ENCODE peak calls at places on chromosome 9, in seven cellular contexts. W is HFFc6; D is activated CD8-positive, alpha-beta T cell treated with anti-CD3 and anti-CD28 coated beads for 36 hours; S is GM13976; Y is omental fat pad; B is fibroblast of lung; V is SK-N-SH. J is an unnamed sample.

GRCh38 chr9:113579270-113580040 is 115.9 kb downstream of the RGS3 start:
- DNase-seq in B (peak; percentile 75), V (peak; percentile 56), Y (no peak), S (no peak), W (no peak), D (peak; percentile 60), J (peak; percentile 53)

GRCh38 chr9:76136986-76137385 is 246.5 kb downstream of the PCSK5 start:
- DNase-seq in W (no peak), Y (no peak), S (no peak), B (peak; percentile 77), D (no peak), V (no peak), J (no peak)

GRCh38 chr9:124854161-124854560 is 901 bp downstream of the WDR38 start:
- DNase-seq in B (no peak), S (no peak), W (no peak), Y (no peak), D (no peak), V (no peak), J (no peak)

GRCh38 chr9:135533674-135534073 is 12.3 kb upstream of the OBP2A start:
- DNase-seq in V (no peak), B (no peak), D (no peak), S (no peak), W (no peak), Y (no peak), J (no peak)

GRCh38 chr9:84759300-84759750 is 89.8 kb downstream of the NTRK2 start:
- DNase-seq in V (no peak), S (peak; percentile 34), Y (no peak), W (no peak), D (peak; percentile 61), B (no peak), J (no peak)

GRCh38 chr9:22815246-22815645 is 368.6 kb downstream of the DMRTA1 start:
- DNase-seq in Y (no peak), B (no peak), V (no peak), D (no peak), S (no peak), W (no peak), J (no peak)

GRCh38 chr9:21096172-21096900 is 18.6 kb upstream of the IFNB1 start:
- DNase-seq in V (no peak), B (peak; percentile 26), D (peak; percentile 59), S (peak; percentile 42), W (peak; percentile 22), Y (no peak), J (peak; percentile 23)

GRCh38 chr9:118418887-118419620 is 714.9 kb downstream of the TLR4 start:
- DNase-seq in W (no peak), V (no peak), Y (no peak), D (no peak), B (peak; percentile 62), S (no peak), J (no peak)

GRCh38 chr9:71552480-71552879 is 215.8 kb downstream of the CEMIP2 start:
- DNase-seq in D (no peak), S (no peak), V (no peak), B (no peak), W (no peak), Y (no peak), J (no peak)

GRCh38 chr9:14193338-14193980 is 120.5 kb downstream of the NFIB start:
- DNase-seq in B (no peak), S (no peak), Y (no peak), V (no peak), W (no peak), D (no peak), J (no peak)

GRCh38 chr9:116574027-116574679 is 113.0 kb upstream of the TRIM32 start:
- DNase-seq in B (no peak), S (no peak), D (no peak), W (no peak), V (peak; percentile 70), Y (no peak), J (no peak)

GRCh38 chr9:101400120-101400519 is 1.5 kb downstream of the ZNF189 start:
- DNase-seq in Y (no peak), S (no peak), D (no peak), V (no peak), B (peak; percentile 6), W (no peak), J (no peak)
- TF ChIP-seq CTCF in Y (no peak), S (no peak), D (no peak), V (no peak), B (no peak), W (no peak), J (no peak)

GRCh38 chr9:130991227-130992058 is 17.5 kb upstream of the LAMC3 start:
- DNase-seq in B (no peak), V (no peak), Y (no peak), S (no peak), W (no peak), D (no peak), J (no peak)
- TF ChIP-seq CTCF in B (no peak), V (no peak), Y (no peak), S (no peak), W (no peak), D (no peak), J (no peak)

DNA sequence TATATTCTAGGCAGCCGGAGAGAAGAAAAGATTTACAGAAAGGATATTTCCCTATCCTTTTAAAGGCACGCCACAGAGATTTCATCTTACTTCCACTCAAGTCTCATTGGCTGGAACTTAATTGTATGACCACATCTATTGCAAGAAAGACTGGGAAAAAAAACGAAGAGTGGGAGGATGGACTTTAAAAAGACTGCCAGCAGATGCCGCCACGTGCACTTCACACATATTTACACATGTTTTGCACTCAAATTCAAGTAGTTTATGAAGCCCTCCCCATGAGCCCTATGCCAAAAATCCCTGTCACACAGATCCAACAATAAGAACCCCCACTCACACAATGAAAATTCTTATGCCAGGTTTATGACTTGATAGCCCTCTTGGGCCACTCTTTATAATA is 138.5 kb upstream of the TYRP1 start:
- DNase-seq in S (no peak), W (no peak), V (peak; percentile 6), D (no peak), B (peak; percentile 3), Y (no peak), J (no peak)
- TF ChIP-seq CTCF in S (no peak), W (peak; percentile 20), V (peak; percentile 33), D (no peak), B (peak; percentile 26), Y (no peak), J (no peak)

DNA sequence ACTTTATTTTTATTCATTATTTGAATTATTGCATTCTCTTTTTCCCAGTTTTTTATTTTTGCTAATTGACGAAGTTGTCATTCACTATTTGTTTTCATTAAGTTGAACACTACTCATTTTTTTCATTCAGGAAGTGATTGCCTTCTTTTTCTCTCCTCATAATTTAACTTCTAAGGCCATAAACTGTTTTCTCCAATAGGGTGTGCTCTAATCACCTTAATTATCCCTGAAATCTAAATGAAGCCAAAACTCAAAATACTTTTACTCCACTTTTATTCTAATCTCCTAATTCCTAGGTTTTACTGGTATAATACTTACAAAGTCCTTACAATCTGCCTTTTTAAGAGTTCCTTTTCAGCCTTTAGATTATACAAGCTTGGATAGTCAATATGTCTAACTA is 2.9 kb upstream of the OR13C2 start:
- DNase-seq in W (no peak), V (no peak), D (no peak), B (no peak), S (no peak), Y (no peak), J (no peak)
- TF ChIP-seq CTCF in W (peak; percentile 16), V (peak; percentile 45), D (no peak), B (no peak), S (no peak), Y (no peak), J (no peak)

GRCh38 chr9:127447416-127448111 is 3.6 kb downstream of the RPL12 start:
- DNase-seq in Y (no peak), S (no peak), V (no peak), W (peak; percentile 6), D (peak; percentile 46), B (peak; percentile 42), J (no peak)
- TF ChIP-seq CTCF in Y (no peak), S (no peak), V (no peak), W (no peak), D (no peak), B (no peak), J (no peak)

GRCh38 chr9:130327070-130327780 is 61.7 kb downstream of the HMCN2 start:
- DNase-seq in S (no peak), D (peak; percentile 49), V (peak; percentile 82), B (no peak), Y (no peak), W (no peak), J (no peak)
- TF ChIP-seq CTCF in S (no peak), D (peak; percentile 19), V (peak; percentile 38), B (peak; percentile 36), Y (no peak), W (peak; percentile 58), J (no peak)

GRCh38 chr9:38620483-38621433 is at the start of gene ANKRD18A:
- DNase-seq in S (peak; percentile 75), B (peak; percentile 71), D (peak; percentile 81), V (peak; percentile 91), Y (no peak), W (no peak), J (peak; percentile 26)
- TF ChIP-seq CTCF in S (peak; percentile 75), B (peak; percentile 55), D (peak; percentile 53), V (peak; percentile 60), Y (no peak), W (peak; percentile 41), J (peak; percentile 24)

GRCh38 chr9:8733096-8733954 is 933.7 kb upstream of the DMAC1 start:
- DNase-seq in W (no peak), S (no peak), V (no peak), Y (no peak), B (peak; percentile 53), D (no peak), J (no peak)
- TF ChIP-seq CTCF in W (no peak), S (no peak), V (no peak), Y (no peak), B (no peak), D (no peak), J (no peak)

GRCh38 chr9:18479405-18479804 is 5.5 kb downstream of the ADAMTSL1 start:
- DNase-seq in V (no peak), S (no peak), D (no peak), Y (no peak), W (no peak), B (peak; percentile 40), J (no peak)

GRCh38 chr9:18480649-18481048 is 6.7 kb downstream of the ADAMTSL1 start:
- DNase-seq in W (peak; percentile 91), V (no peak), B (peak; percentile 93), D (no peak), Y (no peak), S (no peak), J (no peak)

GRCh38 chr9:18478517-18479361 is 4.8 kb downstream of the ADAMTSL1 start:
- DNase-seq in V (no peak), S (no peak), Y (no peak), W (peak; percentile 90), D (no peak), B (peak; percentile 95), J (no peak)

GRCh38 chr9:18485691-18486090 is 11.7 kb downstream of the ADAMTSL1 start:
- DNase-seq in Y (no peak), W (peak; percentile 5), V (no peak), S (no peak), D (no peak), B (peak; percentile 72), J (no peak)

DNA sequence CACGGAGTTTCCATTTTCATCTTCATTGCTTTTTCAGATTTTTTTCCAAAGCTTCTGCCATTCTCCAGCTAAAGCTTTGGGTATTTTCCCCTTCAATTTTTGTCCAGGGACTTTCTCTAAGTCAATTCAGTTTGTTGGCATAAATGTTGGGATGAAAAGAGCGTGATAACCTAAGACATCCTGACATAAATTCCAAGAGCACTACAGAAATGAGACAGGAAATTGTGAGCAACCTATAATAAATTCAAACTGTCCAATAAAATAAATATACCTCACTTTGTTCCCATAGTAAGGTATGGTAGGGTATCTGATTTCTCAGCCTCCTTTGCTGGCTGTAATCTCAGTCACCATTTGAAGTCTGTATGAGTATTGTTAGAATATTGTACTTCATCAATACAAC is 8.4 kb downstream of the ADAMTSL1 start:
- DNase-seq in D (no peak), B (peak; percentile 35), W (no peak), Y (no peak), S (no peak), V (no peak), J (no peak)
- TF ChIP-seq CTCF in D (no peak), B (no peak), W (no peak), Y (no peak), S (no peak), V (no peak), J (no peak)